ENCODE peak calls at places on chromosomes 1 and 21, in five cellular contexts. X, R, C, N and Y are unnamed samples.
A peak's percentile ranks its signal among the peaks of the same experiment; 100 is the strongest.

GRCh38 chr1:183460596-183460995 is 11.7 kb upstream of the SMG7 start:
- DNase-seq in X (no peak), R (no peak), C (no peak), N (no peak), Y (no peak)

GRCh38 chr1:205536759-205537361 is 32.4 kb downstream of the CDK18 start:
- DNase-seq in X (peak; percentile 19), R (peak; percentile 52), C (no peak), N (no peak), Y (peak; percentile 12)

GRCh38 chr21:38910390-38911008 is 104.8 kb downstream of the ETS2 start:
- DNase-seq in X (no peak), R (no peak), C (no peak), N (no peak), Y (no peak)

GRCh38 chr1:64073705-64074104 is 129.7 kb upstream of the UBE2U start:
- DNase-seq in X (no peak), R (peak; percentile 71), C (no peak), N (no peak), Y (no peak)

GRCh38 chr21:37647781-37648180 is 268.5 kb downstream of the KCNJ6 start:
- DNase-seq in X (no peak), R (no peak), C (no peak), N (no peak), Y (no peak)

GRCh38 chr1:2570261-2570794 is 14.2 kb downstream of the TNFRSF14 start:
- DNase-seq in X (no peak), R (no peak), C (no peak), N (no peak), Y (no peak)

GRCh38 chr1:81590171-81590570 is 210.6 kb upstream of the ADGRL2 start:
- DNase-seq in X (no peak), R (no peak), C (no peak), N (no peak), Y (no peak)

GRCh38 chr1:59898927-59899326 is 27.6 kb downstream of the CYP2J2 start:
- DNase-seq in X (no peak), R (no peak), C (no peak), N (no peak), Y (no peak)

GRCh38 chr1:169576934-169577331 is 9.3 kb downstream of the F5 start:
- DNase-seq in X (no peak), R (no peak), C (no peak), N (no peak), Y (no peak)

GRCh38 chr1:155226910-155227260 is 18.4 kb downstream of the MTX1 start:
- DNase-seq in X (no peak), R (peak; percentile 80), C (no peak), N (peak; percentile 56), Y (no peak)

GRCh38 chr1:48667782-48668181 is 108.9 kb downstream of the BEND5 start:
- DNase-seq in X (no peak), R (no peak), C (no peak), N (no peak), Y (no peak)

GRCh38 chr1:17829579-17829978 is 74.4 kb downstream of the ACTL8 start:
- DNase-seq in X (no peak), R (no peak), C (no peak), N (no peak), Y (no peak)

GRCh38 chr1:75519626-75520025 is 91.3 kb downstream of the SLC44A5 start:
- DNase-seq in X (no peak), R (no peak), C (no peak), N (no peak), Y (no peak)

GRCh38 chr1:40531381-40532061 is at the start of gene ZNF684:
- DNase-seq in X (peak; percentile 55), R (peak; percentile 97), C (peak; percentile 78), N (peak; percentile 86), Y (peak; percentile 65)

GRCh38 chr1:214043167-214043566 is 55.4 kb downstream of the PROX1 start:
- DNase-seq in X (no peak), R (no peak), C (no peak), N (no peak), Y (no peak)

GRCh38 chr1:76625887-76626286 is 241.4 kb upstream of the ST6GALNAC5 start:
- DNase-seq in X (no peak), R (no peak), C (no peak), N (no peak), Y (no peak)

GRCh38 chr1:15617874-15618684 is 821 bp downstream of the DDI2 start:
- DNase-seq in X (peak; percentile 25), R (peak; percentile 68), C (no peak), N (peak; percentile 38), Y (no peak)

GRCh38 chr1:21814981-21815583 is 3.0 kb downstream of the LDLRAD2 start:
- DNase-seq in X (no peak), R (no peak), C (no peak), N (no peak), Y (no peak)

GRCh38 chr1:214386747-214387146 is 105.8 kb downstream of the SMYD2 start:
- DNase-seq in X (no peak), R (peak; percentile 79), C (no peak), N (no peak), Y (no peak)

GRCh38 chr1:185441608-185442007 is 124.6 kb upstream of the IVNS1ABP start:
- DNase-seq in X (no peak), R (peak; percentile 79), C (peak; percentile 42), N (no peak), Y (no peak)

GRCh38 chr1:24450857-24451397 is 35.3 kb downstream of the NIPAL3 start:
- DNase-seq in X (no peak), R (no peak), C (no peak), N (no peak), Y (no peak)

GRCh38 chr1:153985341-153985912 is 712 bp downstream of the RAB13 start:
- DNase-seq in X (peak; percentile 61), R (no peak), C (no peak), N (peak; percentile 75), Y (peak; percentile 52)

GRCh38 chr21:45871616-45872236 is 109.8 kb upstream of the COL6A1 start:
- DNase-seq in X (no peak), R (no peak), C (no peak), N (no peak), Y (no peak)

GRCh38 chr1:201656670-201657032 is 117.7 kb downstream of the NAV1 start:
- DNase-seq in X (no peak), R (no peak), C (no peak), N (no peak), Y (no peak)

GRCh38 chr1:160354388-160354985 is 11.3 kb downstream of the NCSTN start:
- DNase-seq in X (no peak), R (no peak), C (no peak), N (no peak), Y (no peak)

GRCh38 chr1:204177133-204177532 is 11.0 kb upstream of the REN start:
- DNase-seq in X (no peak), R (no peak), C (no peak), N (no peak), Y (no peak)

GRCh38 chr1:79982218-79982617 is 975.7 kb upstream of the ADGRL4 start:
- DNase-seq in X (no peak), R (peak; percentile 95), C (peak; percentile 55), N (peak; percentile 48), Y (no peak)

DNA sequence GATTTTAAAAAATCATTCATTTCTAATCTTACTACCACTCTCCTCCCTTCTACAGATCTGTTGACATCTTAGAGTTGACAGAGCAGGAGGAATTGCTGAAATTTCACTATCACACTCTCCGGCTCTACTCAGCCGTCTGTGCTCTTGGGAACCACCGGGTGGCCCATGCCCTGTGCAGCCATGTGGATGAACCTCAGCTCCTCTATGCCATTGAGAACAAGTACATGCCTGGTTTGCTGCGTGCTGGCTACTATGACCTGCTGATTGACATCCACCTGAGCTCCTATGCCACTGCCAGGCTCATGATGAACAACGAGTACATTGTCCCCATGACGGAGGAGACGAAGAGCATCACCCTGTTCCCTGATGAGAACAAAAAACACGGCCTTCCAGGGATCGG is 276.7 kb downstream of the ZP4 start:
- DNase-seq in X (no peak), R (no peak), C (no peak), N (no peak), Y (no peak)
- TF ChIP-seq CTCF in X (no peak), R (no peak), C (no peak), N (no peak), Y (no peak)

GRCh38 chr1:11059990-11060948 is at the start of gene SRM:
- DNase-seq in X (peak; percentile 73), R (peak; percentile 93), C (peak; percentile 46), N (peak; percentile 91), Y (peak; percentile 96)
- TF ChIP-seq CTCF in X (no peak), R (no peak), C (no peak), N (peak; percentile 83), Y (no peak)

GRCh38 chr1:99305626-99306025 is 41.3 kb downstream of the PLPPR4 start:
- DNase-seq in X (no peak), R (no peak), C (peak; percentile 4), N (no peak), Y (no peak)

GRCh38 chr1:99306056-99306455 is 41.8 kb downstream of the PLPPR4 start:
- DNase-seq in X (no peak), R (no peak), C (no peak), N (no peak), Y (no peak)

GRCh38 chr1:99304725-99305282 is 40.5 kb downstream of the PLPPR4 start:
- DNase-seq in X (no peak), R (no peak), C (no peak), N (no peak), Y (no peak)

DNA sequence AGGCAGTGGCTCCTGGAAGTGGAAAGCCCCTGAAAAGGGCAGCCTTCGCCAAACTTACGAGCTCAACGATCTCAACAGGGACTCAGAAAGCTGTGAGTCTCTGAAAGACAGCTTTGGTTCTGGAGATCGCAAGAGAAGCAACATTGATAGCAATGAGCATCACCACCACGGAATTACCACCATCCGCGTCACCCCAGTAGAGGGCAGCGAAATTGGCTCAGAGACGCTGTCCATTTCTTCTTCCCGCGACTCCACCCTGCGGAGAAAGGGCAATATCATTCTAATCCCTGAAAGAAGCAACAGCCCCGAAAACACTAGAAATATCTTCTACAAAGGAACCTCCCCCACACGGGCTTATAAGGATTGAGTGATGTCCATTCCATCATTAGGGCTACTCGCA is 42.4 kb downstream of the PLPPR4 start:
- DNase-seq in X (no peak), R (no peak), C (no peak), N (no peak), Y (no peak)
- TF ChIP-seq CTCF in X (no peak), R (no peak), C (no peak), N (no peak), Y (no peak)

DNA sequence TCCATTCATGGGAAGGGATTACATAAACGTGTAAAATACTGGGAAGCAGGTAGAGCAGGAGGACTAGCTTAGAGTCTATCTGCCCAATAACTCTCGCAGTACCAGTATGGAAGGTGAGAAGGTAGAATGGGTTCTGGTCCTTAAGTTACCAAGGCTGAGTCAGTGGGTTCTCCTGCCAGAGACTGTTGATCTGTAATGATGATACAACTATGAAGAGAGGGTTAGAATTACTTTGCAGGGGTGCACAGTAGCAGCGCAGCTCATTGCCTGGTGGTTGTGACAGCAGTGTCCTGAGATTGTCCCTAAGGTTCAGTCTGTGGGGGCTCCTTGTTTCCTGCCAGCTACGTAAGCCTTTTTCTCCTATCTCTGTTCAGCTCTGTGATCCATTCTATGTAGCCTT is 2.5 kb upstream of the MAST2 start:
- DNase-seq in X (no peak), R (no peak), C (no peak), N (no peak), Y (no peak)
- TF ChIP-seq CTCF in X (no peak), R (no peak), C (no peak), N (no peak), Y (no peak)